ENCODE peak calls at places on chromosomes 2 and 18, in six cellular contexts. N is stimulated activated CD4-positive, alpha-beta T cell treated with anti-CD3 and anti-CD28 coated beads, Interleukin-2, amount 100 ng/mL, for 48 hours; O is SK-MEL-5; P is CD8-positive, alpha-beta memory T cell; W is NCI-H345; V is HEK293T. X is an unnamed sample.

GRCh38 chr2:101858910-101859309 is 132.8 kb upstream of the IL1R2 start:
- DNase-seq in N (no peak), O (no peak), P (no peak), W (no peak), V (no peak), X (no peak)

GRCh38 chr2:37427241-37427640 is 82.8 kb downstream of the QPCT start:
- DNase-seq in N (no peak), O (no peak), P (no peak), W (no peak), V (no peak), X (no peak)

GRCh38 chr2:14082640-14083039 is 549.9 kb upstream of the LRATD1 start:
- DNase-seq in N (no peak), O (no peak), P (no peak), W (no peak), V (no peak), X (no peak)

GRCh38 chr18:68916734-68917133 is 118.9 kb downstream of the CCDC102B start:
- DNase-seq in N (no peak), O (no peak), P (no peak), W (no peak), V (no peak), X (peak; percentile 4)

GRCh38 chr2:202339052-202339870 is 36.9 kb upstream of the BMPR2 start:
- DNase-seq in N (no peak), O (no peak), P (no peak), W (peak; percentile 86), V (no peak), X (no peak)

GRCh38 chr2:40202798-40203400 is 249.0 kb downstream of the SLC8A1 start:
- DNase-seq in N (no peak), O (no peak), P (no peak), W (no peak), V (no peak), X (no peak)

GRCh38 chr2:84481702-84482101 is 22.6 kb upstream of the SUCLG1 start:
- DNase-seq in N (peak; percentile 10), O (peak; percentile 20), P (no peak), W (no peak), V (no peak), X (no peak)

GRCh38 chr2:7044253-7045250 is 127.3 kb downstream of the RNF144A start:
- DNase-seq in N (peak; percentile 63), O (peak; percentile 78), P (peak; percentile 81), W (peak; percentile 63), V (peak; percentile 66), X (peak; percentile 60)